ENCODE peak calls at places on chromosomes 3 and 15, in nine cellular contexts. V is psoas muscle, W is NCI-H460, T is dorsolateral prefrontal cortex, X is type B pancreatic cell, F is amniotic stem cell, Y is HFF-Myc, J is AG08395, P is globus pallidus. E is an unnamed sample.

GRCh38 chr3:19348500-19348899 is 200.2 kb downstream of the KCNH8 start:
- DNase-seq in J (no peak), P (no peak), W (no peak), X (no peak), Y (no peak), F (no peak), V (no peak), T (no peak), E (no peak)

GRCh38 chr15:46304320-46304719 is 669.5 kb downstream of the SQOR start:
- DNase-seq in F (no peak), Y (no peak), V (no peak), P (no peak), W (peak), J (no peak), X (no peak), T (no peak), E (no peak)

GRCh38 chr3:126512026-126512425 is 5.5 kb downstream of the UROC1 start:
- DNase-seq in W (no peak), V (peak), J (no peak), P (peak), F (no peak), Y (no peak), X (no peak), T (peak), E (no peak)

GRCh38 chr15:33145447-33145846 is 49.1 kb downstream of the FMN1 start:
- DNase-seq in V (no peak), P (no peak), T (peak), W (no peak), F (no peak), X (no peak), J (no peak), Y (no peak), E (no peak)

GRCh38 chr3:71130516-71131384 is 452.8 kb downstream of the FOXP1 start:
- DNase-seq in V (peak), Y (peak), W (no peak), P (peak), F (peak), T (peak), X (no peak), J (peak), E (peak)

GRCh38 chr3:171776411-171776810 is 33.9 kb downstream of the PLD1 start:
- DNase-seq in F (no peak), P (peak), X (no peak), W (no peak), V (no peak), J (no peak), Y (no peak), T (peak), E (no peak)

GRCh38 chr3:171700653-171701052 is 109.6 kb downstream of the PLD1 start:
- DNase-seq in X (no peak), P (no peak), J (no peak), Y (no peak), V (no peak), F (no peak), T (no peak), W (no peak), E (no peak)

GRCh38 chr3:37054370-37054769 is 61.1 kb downstream of the MLH1 start:
- DNase-seq in T (no peak), V (no peak), W (no peak), F (no peak), P (peak), J (peak), X (no peak), Y (peak), E (no peak)

GRCh38 chr15:51075364-51075763 is 19.3 kb downstream of the TNFAIP8L3 start:
- DNase-seq in V (no peak), W (no peak), F (no peak), X (no peak), T (no peak), P (peak), J (peak), Y (no peak), E (no peak)

GRCh38 chr15:29821416-29822099 is 710 bp downstream of the TJP1 start:
- DNase-seq in T (peak), V (peak), W (peak), X (peak), P (peak), Y (no peak), J (peak), F (peak), E (peak)

E was measured in islet precursor cell.